ENCODE peak calls at places on chromosomes 13 and 19, in nine cellular contexts. V, K, Q, G, P, S, Z, D and L are unnamed samples.
A peak's percentile ranks its signal among the peaks of the same experiment; 100 is the strongest.

GRCh38 chr13:44013666-44014291 is 134.1 kb downstream of the LACC1 start:
- DNase-seq in V (peak; percentile 23), K (no peak), Q (peak; percentile 80), G (no peak), P (peak; percentile 21), S (no peak), Z (no peak), D (peak; percentile 75), L (peak; percentile 62)

GRCh38 chr13:40329682-40330485 is 336.6 kb downstream of the FOXO1 start:
- DNase-seq in V (no peak), K (no peak), Q (peak; percentile 83), G (no peak), P (no peak), S (no peak), Z (no peak), D (peak; percentile 87), L (peak; percentile 58)

GRCh38 chr13:40777166-40777956 is 6.4 kb upstream of the MRPS31 start:
- DNase-seq in V (no peak), K (no peak), Q (peak; percentile 63), G (peak; percentile 64), P (peak; percentile 41), S (no peak), Z (peak; percentile 19), D (peak; percentile 71), L (peak; percentile 68)

GRCh38 chr13:113550453-113550852 is 34.1 kb upstream of the TFDP1 start:
- DNase-seq in V (no peak), K (peak; percentile 14), Q (no peak), G (no peak), P (no peak), S (peak; percentile 20), Z (no peak), D (no peak), L (no peak)

GRCh38 chr19:27974082-27974513 is 1238.9 kb downstream of the UQCRFS1 start:
- DNase-seq in V (no peak), K (no peak), Q (no peak), G (peak; percentile 44), P (no peak), S (no peak), Z (no peak), D (peak; percentile 58), L (peak; percentile 50)

GRCh38 chr13:46577656-46578589 is 25.0 kb downstream of the LRCH1 start:
- DNase-seq in V (no peak), K (no peak), Q (no peak), G (no peak), P (no peak), S (no peak), Z (no peak), D (no peak), L (no peak)

GRCh38 chr19:16571283-16571682 is 932 bp downstream of the SLC35E1 start:
- DNase-seq in V (no peak), K (no peak), Q (no peak), G (no peak), P (no peak), S (peak; percentile 57), Z (no peak), D (peak; percentile 63), L (peak; percentile 38)

GRCh38 chr13:42039457-42039945 is 8.9 kb upstream of the DGKH start:
- DNase-seq in V (no peak), K (no peak), Q (no peak), G (peak; percentile 49), P (peak; percentile 24), S (no peak), Z (no peak), D (no peak), L (no peak)

GRCh38 chr13:93418398-93418797 is 191.8 kb downstream of the GPC6 start:
- DNase-seq in V (no peak), K (no peak), Q (no peak), G (no peak), P (no peak), S (no peak), Z (no peak), D (no peak), L (no peak)

GRCh38 chr19:54324071-54324470 is 11.1 kb upstream of the LILRA5 start:
- DNase-seq in V (no peak), K (no peak), Q (no peak), G (no peak), P (no peak), S (no peak), Z (no peak), D (no peak), L (no peak)

GRCh38 chr13:102845630-102846260 is at the start of gene ERCC5:
- DNase-seq in V (peak; percentile 74), K (peak; percentile 94), Q (peak; percentile 96), G (peak; percentile 95), P (peak; percentile 92), S (peak; percentile 98), Z (peak; percentile 94), D (peak; percentile 96), L (peak; percentile 96)

GRCh38 chr13:98315902-98316301 is 138.8 kb upstream of the RNF113B start:
- DNase-seq in V (no peak), K (no peak), Q (no peak), G (no peak), P (no peak), S (no peak), Z (no peak), D (no peak), L (no peak)

GRCh38 chr19:7799640-7800355 is 30.2 kb upstream of the EVI5L start:
- DNase-seq in V (no peak), K (peak; percentile 64), Q (peak; percentile 82), G (peak; percentile 67), P (peak; percentile 44), S (peak; percentile 80), Z (peak; percentile 38), D (peak; percentile 85), L (peak; percentile 82)
- H3K4me3 ChIP-seq in V (peak overlapping the region; percentile 48), K (no peak overlapping the region), Q (no peak overlapping the region), G (peak overlapping the region; percentile 24), P (no peak overlapping the region), S (no peak overlapping the region), Z (no peak overlapping the region), D (peak overlapping the region; percentile 22), L (peak overlapping the region; percentile 58)

DNA sequence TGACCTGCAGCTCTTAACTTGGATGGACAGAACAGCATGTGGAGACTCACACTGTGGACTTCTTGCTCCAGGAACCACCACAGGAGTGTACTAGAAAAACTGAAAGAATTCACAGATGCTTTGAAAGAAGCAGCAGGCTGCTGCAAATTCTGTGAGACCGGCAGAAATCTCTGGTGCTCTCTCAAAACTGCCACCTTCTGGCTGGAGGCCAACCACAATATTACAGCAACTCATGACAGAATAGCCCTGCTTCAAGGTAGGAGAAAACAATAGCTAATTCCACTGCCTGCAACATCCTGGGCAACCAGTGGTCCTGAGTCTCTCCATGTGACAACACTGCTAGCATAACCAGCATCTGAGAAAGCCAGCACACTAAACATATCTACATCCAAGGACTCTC is 26.9 kb downstream of the CDK8 start:
- DNase-seq in V (no peak), K (no peak), Q (no peak), G (no peak), P (no peak), S (no peak), Z (no peak), D (peak; percentile 43), L (peak; percentile 22)
- TF ChIP-seq CTCF in V (no peak), K (no peak), Q (no peak), G (no peak), P (no peak), S (no peak), Z (no peak), D (no peak), L (no peak)

GRCh38 chr13:110136660-110137585 is 170.0 kb downstream of the COL4A1 start:
- DNase-seq in V (no peak), K (no peak), Q (no peak), G (no peak), P (no peak), S (no peak), Z (no peak), D (no peak), L (no peak)

GRCh38 chr13:110140099-110140498 is 166.9 kb downstream of the COL4A1 start:
- DNase-seq in V (no peak), K (no peak), Q (no peak), G (no peak), P (no peak), S (no peak), Z (no peak), D (no peak), L (no peak)

GRCh38 chr13:110137677-110138008 is 169.3 kb downstream of the COL4A1 start:
- DNase-seq in V (no peak), K (peak; percentile 62), Q (no peak), G (peak; percentile 63), P (no peak), S (no peak), Z (no peak), D (no peak), L (peak; percentile 27)

GRCh38 chr13:110138009-110138699 is 168.8 kb downstream of the COL4A1 start:
- DNase-seq in V (no peak), K (peak; percentile 81), Q (peak; percentile 60), G (peak; percentile 66), P (peak; percentile 59), S (peak; percentile 88), Z (peak; percentile 36), D (peak; percentile 75), L (peak; percentile 57)

DNA sequence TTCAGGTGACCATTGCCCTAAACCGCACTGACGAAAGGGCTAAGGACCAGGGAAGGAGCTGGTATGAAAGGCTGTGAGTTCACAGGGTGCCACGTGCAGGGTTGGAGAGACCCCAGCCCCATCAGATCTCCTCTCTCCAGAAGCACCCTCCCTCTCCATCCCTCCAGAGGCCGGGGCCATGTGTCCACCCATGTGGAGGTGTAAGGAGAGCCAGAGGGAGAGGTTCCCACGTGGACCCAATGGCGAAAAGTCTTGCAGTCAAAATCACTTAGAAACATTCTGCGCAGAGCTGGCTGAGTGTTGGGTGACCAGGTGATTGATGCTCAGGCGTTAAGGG is 168.3 kb downstream of the COL4A1 start:
- DNase-seq in V (no peak), K (no peak), Q (no peak), G (no peak), P (no peak), S (no peak), Z (no peak), D (no peak), L (no peak)
- H3K4me3 ChIP-seq in V (peak overlapping the region; percentile 63), K (peak overlapping the region; percentile 44), Q (peak overlapping the region; percentile 41), G (peak overlapping the region; percentile 64), P (peak overlapping the region; percentile 53), S (peak overlapping the region; percentile 43), Z (peak overlapping the region; percentile 54), D (peak overlapping the region; percentile 59), L (peak overlapping the region; percentile 74)

GRCh38 chr13:36819064-36819810 is at the start of gene RFXAP:
- DNase-seq in V (no peak), K (peak; percentile 91), Q (peak; percentile 83), G (peak; percentile 77), P (peak; percentile 86), S (peak; percentile 96), Z (peak; percentile 90), D (peak; percentile 90), L (peak; percentile 84)

GRCh38 chr13:36818483-36819063 is 449 bp upstream of the RFXAP start:
- DNase-seq in V (no peak), K (no peak), Q (peak; percentile 4), G (no peak), P (no peak), S (no peak), Z (no peak), D (no peak), L (peak; percentile 28)

GRCh38 chr13:36819811-36820140 is 754 bp downstream of the RFXAP start:
- DNase-seq in V (no peak), K (no peak), Q (peak; percentile 37), G (peak; percentile 9), P (no peak), S (no peak), Z (peak; percentile 6), D (peak; percentile 40), L (peak; percentile 28)

GRCh38 chr13:36820222-36820621 is 1.2 kb downstream of the RFXAP start:
- DNase-seq in V (no peak), K (no peak), Q (no peak), G (no peak), P (no peak), S (no peak), Z (no peak), D (no peak), L (peak; percentile 12)

GRCh38 chr13:36822786-36823185 is 3.8 kb downstream of the RFXAP start:
- DNase-seq in V (no peak), K (no peak), Q (no peak), G (no peak), P (no peak), S (no peak), Z (no peak), D (no peak), L (peak; percentile 18)
- TF ChIP-seq CTCF in V (no peak), K (no peak), Q (no peak), G (no peak), P (no peak), S (no peak), Z (no peak), D (no peak), L (no peak)